ENCODE peak calls at places on chromosome 19, in four cellular contexts. I is transverse colon, E is sigmoid colon, K is neuronal stem cell. X is an unnamed sample. For H3K4me1 and H3K27me3, the result is how much of the 10 kb centered on the place peaks cover.

GRCh38 chr19:30441011-30441410 is 68.8 kb downstream of the ZNF536 start:
- DNase-seq in E (no peak), K (no peak), I (no peak), X (no peak)

GRCh38 chr19:38042132-38042531 is 135.1 kb downstream of the SIPA1L3 start:
- DNase-seq in E (no peak), K (no peak), I (no peak), X (no peak)

GRCh38 chr19:31179471-31179852 is 169.8 kb downstream of the TSHZ3 start:
- DNase-seq in E (no peak), I (no peak), K (no peak), X (no peak)

GRCh38 chr19:24065865-24066604 is 21.0 kb upstream of the ZNF254 start:
- DNase-seq in K (no peak), E (no peak), I (no peak), X (no peak)

GRCh38 chr19:29567366-29567915 is 38.6 kb upstream of the POP4 start:
- DNase-seq in I (no peak), E (no peak), K (no peak), X (no peak)

GRCh38 chr19:47663911-47664771 is 49.1 kb upstream of the EHD2 start:
- DNase-seq in E (peak), K (no peak), I (peak), X (peak)

GRCh38 chr19:50728084-50728737 is 5.0 kb downstream of the CLEC11A start:
- DNase-seq in K (peak), E (peak), I (peak), X (peak)

GRCh38 chr19:45475537-45476348 is 7.9 kb downstream of the FOSB start:
- DNase-seq in I (no peak), K (no peak), E (no peak), X (no peak)

GRCh38 chr19:40467007-40467565 is 285 bp downstream of the SPTBN4 start:
- DNase-seq in K (no peak), I (no peak), E (peak), X (peak)

GRCh38 chr19:20422616-20423205 is 142.9 kb downstream of the ZNF737 start:
- DNase-seq in K (peak), E (no peak), I (no peak), X (no peak)

GRCh38 chr19:5665781-5666513 is 14.4 kb downstream of the MICOS13 start:
- DNase-seq in E (no peak), K (no peak), I (no peak), X (peak)

GRCh38 chr19:17873661-17874422 is 2.1 kb downstream of the SLC5A5 start:
- DNase-seq in K (peak), E (no peak), I (peak), X (peak)

GRCh38 chr19:16085115-16085514 is 8.8 kb downstream of the TPM4 start:
- DNase-seq in I (no peak), K (no peak), E (no peak), X (peak)
- H3K4me1 ChIP-seq in I (half or more), K (under half), E (half or more), X (half or more)

DNA sequence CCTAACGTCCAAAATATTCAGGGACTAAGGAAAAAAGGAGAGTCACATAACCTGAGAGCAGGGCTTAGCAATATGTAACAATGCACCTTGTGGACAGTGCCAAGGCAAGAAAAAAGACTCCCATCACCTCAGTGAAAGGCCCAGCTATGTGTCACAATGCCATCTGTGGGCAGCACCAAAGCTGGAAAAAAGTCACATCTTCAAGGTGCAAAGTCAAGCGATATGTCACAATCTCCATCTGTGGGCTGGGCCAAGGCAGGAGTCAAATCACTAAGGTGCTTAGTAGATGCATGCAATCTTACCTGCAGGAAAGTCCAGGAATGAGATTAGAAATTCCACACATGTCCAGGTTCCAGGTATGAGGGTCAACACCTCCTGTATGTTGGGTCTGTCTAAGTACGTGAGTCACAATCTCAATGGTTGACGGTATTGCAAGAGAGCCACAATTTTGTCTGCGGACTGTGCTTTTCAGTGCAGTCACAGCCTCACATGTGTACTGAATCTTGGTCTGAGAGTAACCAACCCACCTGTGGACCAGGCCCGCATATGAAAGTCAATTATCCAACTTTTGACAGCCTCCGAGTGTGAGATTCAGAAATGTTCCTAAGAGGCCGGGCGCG is 14.8 kb upstream of the ZNF43 start:
- DNase-seq in E (no peak), I (no peak), K (no peak), X (no peak)
- H3K27ac ChIP-seq in E (no peak), I (no peak), K (no peak), X (no peak)

DNA sequence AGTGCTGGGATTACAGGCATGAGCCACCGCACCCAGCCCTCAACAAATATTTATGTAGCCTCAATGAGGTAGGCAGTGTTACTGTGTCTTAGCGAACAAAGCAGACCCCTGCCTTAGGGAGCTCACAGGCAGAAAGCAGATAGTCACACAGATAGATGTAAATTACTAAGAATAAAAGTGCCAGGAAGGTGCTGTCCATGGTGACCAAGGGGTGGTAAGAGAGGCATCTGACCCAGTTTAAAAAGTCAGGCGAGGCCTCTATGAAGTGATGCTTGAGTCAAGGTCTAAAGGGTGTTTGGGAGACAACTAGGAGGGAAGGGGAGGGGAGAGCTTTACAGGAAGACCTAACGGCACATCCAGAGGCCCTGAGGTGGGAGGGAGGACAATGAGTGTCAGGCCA is 12.4 kb upstream of the CACNG7 start:
- DNase-seq in K (no peak), I (no peak), E (no peak), X (no peak)
- H3K27me3 ChIP-seq in K (under half), I (half or more), E (half or more), X (half or more)

DNA sequence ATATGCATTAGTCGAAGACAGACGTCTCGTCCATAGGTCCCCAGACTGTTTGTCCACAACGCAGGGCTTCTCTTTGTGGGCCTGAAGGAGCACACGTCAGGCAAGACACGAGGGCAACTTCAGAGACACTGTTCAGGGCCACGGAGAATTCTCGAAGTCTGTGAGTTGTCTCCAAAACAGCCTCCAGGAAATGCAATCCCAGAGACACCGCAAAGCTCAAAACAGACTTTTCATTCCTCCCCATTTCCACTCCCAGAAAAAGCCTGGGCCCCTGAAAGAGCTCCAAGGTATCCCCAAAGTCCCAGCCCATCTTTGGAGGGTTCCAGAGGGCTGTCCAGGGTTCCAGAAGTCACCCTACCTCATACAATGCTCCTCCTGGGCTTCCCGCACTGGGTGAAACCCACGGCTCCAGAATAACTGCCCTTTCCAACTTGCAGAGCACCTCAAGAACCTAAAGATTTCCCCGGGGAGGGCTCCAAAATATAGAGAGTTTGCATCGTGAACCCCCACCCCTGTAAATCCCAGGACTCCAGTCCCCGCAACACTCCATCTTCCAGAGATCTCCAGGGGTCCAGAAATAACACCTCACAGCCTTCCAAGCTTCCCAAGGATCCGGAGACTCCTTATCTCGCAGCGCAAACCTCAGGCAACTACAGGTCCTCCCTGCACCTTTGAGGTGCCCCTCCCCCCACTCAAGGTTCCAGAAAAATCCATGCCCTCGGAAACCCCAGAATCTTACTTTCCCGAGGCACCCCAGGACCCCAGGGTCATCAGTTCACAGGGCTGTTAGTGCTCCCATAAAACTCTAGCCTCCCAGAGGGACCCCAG is 690 bp upstream of the FTL start:
- DNase-seq in I (peak), E (no peak), K (no peak), X (peak)
- H3K4me1 ChIP-seq in I (half or more), E (under half), K (under half), X (half or more)

GRCh38 chr19:2863818-2864217 is 3.3 kb upstream of the ZNF556 start:
- DNase-seq in E (no peak), I (no peak), K (no peak), X (no peak)
- H3K27ac ChIP-seq in E (no peak), I (no peak), K (no peak), X (no peak)

GRCh38 chr19:41922585-41922984 is 5.7 kb downstream of the ERFL start:
- DNase-seq in K (no peak), E (no peak), I (no peak), X (no peak)

GRCh38 chr19:41922220-41922576 is 6.1 kb downstream of the ERFL start:
- DNase-seq in E (no peak), K (no peak), I (no peak), X (no peak)

GRCh38 chr19:41921280-41922219 is 6.7 kb downstream of the ERFL start:
- DNase-seq in K (no peak), I (no peak), E (no peak), X (no peak)

GRCh38 chr19:41924151-41925145 is 3.8 kb downstream of the ERFL start:
- DNase-seq in E (no peak), K (no peak), I (no peak), X (no peak)

DNA sequence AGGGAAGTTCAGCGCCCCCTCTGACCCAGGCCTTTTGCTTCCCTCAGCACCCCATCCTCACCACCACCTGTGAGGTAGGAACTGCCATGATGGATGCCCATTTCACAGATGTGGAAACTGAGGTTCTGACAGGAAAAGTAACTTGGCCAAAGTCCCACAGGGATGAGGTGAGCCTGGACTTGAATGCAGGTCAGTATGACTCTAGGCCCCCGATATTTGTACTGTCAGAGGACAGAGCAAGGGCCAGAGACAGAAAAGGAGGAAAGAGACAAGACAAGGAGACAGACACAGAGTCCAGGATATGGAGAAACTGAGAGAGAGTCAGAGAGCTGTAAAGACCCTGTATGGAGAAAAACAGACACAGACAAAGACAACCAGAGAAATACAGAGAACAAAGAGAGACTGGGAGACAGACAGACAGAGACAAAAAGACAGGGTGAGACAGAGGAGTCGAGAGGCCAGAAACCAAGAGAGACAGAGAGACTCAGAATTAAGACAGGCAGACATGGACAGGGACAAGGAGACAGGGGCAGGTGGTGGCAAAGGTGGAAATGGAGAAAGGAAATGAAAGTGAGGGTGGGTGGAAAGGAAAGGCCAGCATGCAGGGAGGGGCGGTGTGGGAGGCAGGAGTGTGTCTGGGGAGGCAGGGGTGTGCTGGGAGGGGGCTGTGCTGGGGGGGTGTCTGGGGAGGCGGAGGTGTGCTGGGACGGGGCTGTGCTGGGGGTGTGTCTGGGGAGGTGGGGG is 5.0 kb downstream of the ERFL start:
- DNase-seq in I (no peak), K (no peak), E (no peak), X (no peak)
- H3K27me3 ChIP-seq in I (half or more), K (half or more), E (half or more), X (half or more)

DNA sequence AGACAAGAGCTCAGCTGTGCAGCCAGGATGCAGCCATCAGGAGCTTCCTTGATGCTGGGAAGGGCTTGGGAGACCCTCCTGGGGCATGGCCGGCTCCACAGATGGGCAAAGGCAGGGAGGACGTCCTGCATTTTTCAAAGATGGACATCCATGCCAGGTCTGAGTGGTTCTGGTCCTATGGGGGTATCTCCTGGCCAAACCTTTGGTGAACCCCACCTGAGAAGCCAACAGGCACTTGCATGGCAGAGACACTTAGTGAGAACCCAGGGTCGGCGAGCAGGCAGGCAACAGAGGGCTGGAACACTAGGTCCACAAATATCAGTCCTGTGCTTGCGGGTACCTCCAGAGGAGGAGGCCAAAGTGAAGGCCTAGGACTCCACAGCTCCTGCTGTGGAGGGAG is 70.0 kb downstream of the KCTD15 start:
- DNase-seq in E (no peak), K (no peak), I (no peak), X (no peak)
- H3K4me1 ChIP-seq in E (under half), K (under half), I (under half), X (under half)

DNA sequence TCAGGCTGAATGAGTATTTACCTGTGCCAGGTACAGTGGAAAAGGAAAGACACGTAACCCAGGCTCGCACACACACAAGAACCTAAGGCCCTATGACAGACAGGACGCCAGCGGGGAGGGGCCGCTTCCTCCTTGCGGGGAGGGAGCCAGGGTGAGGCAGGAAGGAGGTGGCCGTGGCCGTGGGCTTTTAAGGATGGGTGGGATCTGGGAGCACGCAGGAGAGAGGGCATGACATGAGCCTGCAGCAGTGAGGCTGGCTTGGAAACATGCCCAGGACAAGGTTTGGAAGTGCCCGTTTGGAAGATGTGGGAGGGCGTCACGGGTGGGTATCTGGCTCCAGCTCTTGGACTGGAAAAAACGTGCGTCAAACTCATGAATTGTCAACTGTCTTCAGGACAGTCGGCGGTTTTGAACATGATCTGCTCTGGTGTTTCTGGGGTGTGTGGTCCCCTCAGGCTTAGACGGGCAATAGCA is 20.1 kb downstream of the SH3GL1 start:
- DNase-seq in K (no peak), E (peak), I (no peak), X (peak)
- H3K27ac ChIP-seq in K (no peak), E (peak), I (peak), X (peak)

DNA sequence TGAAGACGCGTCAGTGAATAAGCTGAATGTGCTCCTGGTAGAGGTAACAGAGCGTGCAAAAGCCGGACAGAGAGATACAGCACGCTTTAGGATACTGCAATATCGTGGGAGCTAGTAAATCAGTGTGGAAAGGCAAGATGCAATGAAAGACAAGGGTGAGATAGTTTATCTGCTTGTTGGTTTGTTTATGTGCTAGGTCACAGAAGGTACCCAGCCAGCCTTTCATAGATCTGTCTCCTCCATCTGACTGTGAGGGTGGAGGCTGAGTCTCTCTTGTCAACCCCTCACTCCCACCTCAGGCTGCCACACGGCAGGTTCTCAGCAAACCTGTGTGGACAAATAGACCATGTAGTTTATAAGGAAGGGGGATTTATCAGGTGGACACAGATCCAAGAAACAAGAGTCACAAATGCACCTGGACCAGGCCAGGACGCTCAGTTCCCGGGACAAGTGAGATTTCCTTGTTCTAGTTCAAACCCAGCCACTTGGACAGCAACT is 971 bp upstream of the GIPC1 start:
- DNase-seq in I (no peak), E (no peak), K (no peak), X (no peak)
- H3K27me3 ChIP-seq in I (under half), E (under half), K (under half), X (under half)